ENCODE peak calls at places on chromosomes 7 and 10, in seven cellular contexts. W is GM12864, C is epithelial cell of proximal tubule, M is foreskin fibroblast, I is lower lobe of right lung, U is AG09309, P is brain microvascular endothelial cell. K is an unnamed sample.

GRCh38 chr10:31602541-31603244 is 283.7 kb downstream of the ZEB1 start:
- DNase-seq in M (peak; percentile 91), U (peak; percentile 64), W (no peak), P (peak; percentile 60), I (peak; percentile 63), C (no peak), K (peak; percentile 91)

GRCh38 chr10:48461623-48462481 is 143.0 kb downstream of the ARHGAP22 start:
- DNase-seq in M (no peak), I (no peak), W (no peak), C (no peak), P (no peak), U (no peak), K (no peak)

GRCh38 chr7:142300689-142301088 is 42.8 kb upstream of the PRSS58 start:
- DNase-seq in M (no peak), W (no peak), U (no peak), I (no peak), C (no peak), P (no peak), K (no peak)

GRCh38 chr7:111292026-111292430 is 201.1 kb downstream of the LRRN3 start:
- DNase-seq in W (no peak), U (peak; percentile 23), P (no peak), C (no peak), I (no peak), M (peak; percentile 36), K (peak; percentile 55)

GRCh38 chr7:56091591-56091990 is 1.2 kb downstream of the PHKG1 start:
- DNase-seq in I (no peak), C (no peak), U (no peak), M (peak; percentile 38), P (no peak), W (no peak), K (peak; percentile 63)

GRCh38 chr7:75756340-75757297 is 15.4 kb downstream of the CCL26 start:
- DNase-seq in M (peak; percentile 75), C (no peak), U (no peak), W (no peak), I (no peak), P (peak; percentile 62), K (peak; percentile 44)

GRCh38 chr7:2876031-2876862 is 32.1 kb upstream of the GNA12 start:
- DNase-seq in M (peak; percentile 31), P (peak; percentile 86), U (no peak), W (no peak), C (no peak), I (no peak), K (peak; percentile 71)

GRCh38 chr7:114021135-114021534 is 102.3 kb upstream of the PPP1R3A start:
- DNase-seq in W (no peak), I (no peak), M (peak; percentile 27), P (no peak), U (no peak), C (no peak), K (no peak)

GRCh38 chr10:17599089-17599488 is 18.1 kb downstream of the HACD1 start:
- DNase-seq in I (no peak), P (peak; percentile 52), U (no peak), M (peak; percentile 48), W (no peak), C (no peak), K (peak; percentile 27)

GRCh38 chr10:124025638-124026336 is 67.6 kb downstream of the CHST15 start:
- DNase-seq in W (no peak), C (no peak), M (peak; percentile 57), I (no peak), U (no peak), P (no peak), K (peak; percentile 24)

GRCh38 chr10:48493083-48493871 is 111.6 kb downstream of the ARHGAP22 start:
- DNase-seq in U (no peak), C (no peak), W (no peak), P (no peak), I (peak; percentile 71), M (no peak), K (peak; percentile 11)

GRCh38 chr10:29748109-29748650 is 113.4 kb upstream of the SVIL start:
- DNase-seq in W (no peak), I (no peak), C (no peak), P (no peak), M (peak; percentile 45), U (no peak), K (no peak)

GRCh38 chr7:96349572-96349971 is 27.7 kb upstream of the SLC25A13 start:
- DNase-seq in P (no peak), W (no peak), U (no peak), I (no peak), M (no peak), C (no peak), K (no peak)

GRCh38 chr7:99143853-99144672 is at the start of gene SMURF1:
- DNase-seq in U (no peak), I (peak; percentile 80), P (no peak), C (no peak), M (peak; percentile 85), W (peak; percentile 22), K (peak; percentile 57)
- TF ChIP-seq CTCF in U (no peak), I (no peak), P (no peak), C (no peak), M (no peak), W (no peak), K (peak; percentile 17)

GRCh38 chr10:850093-850492 is 81.4 kb downstream of the LARP4B start:
- DNase-seq in C (no peak), W (no peak), I (no peak), P (no peak), U (no peak), M (no peak), K (no peak)

GRCh38 chr10:855079-855478 is 76.4 kb downstream of the LARP4B start:
- DNase-seq in C (no peak), M (no peak), U (no peak), P (no peak), W (no peak), I (no peak), K (no peak)

GRCh38 chr10:853017-853416 is 78.5 kb downstream of the LARP4B start:
- DNase-seq in M (no peak), I (no peak), W (no peak), C (peak; percentile 25), P (no peak), U (no peak), K (no peak)

GRCh38 chr10:852386-852785 is 79.1 kb downstream of the LARP4B start:
- DNase-seq in M (no peak), U (no peak), W (no peak), C (no peak), P (no peak), I (no peak), K (no peak)

DNA sequence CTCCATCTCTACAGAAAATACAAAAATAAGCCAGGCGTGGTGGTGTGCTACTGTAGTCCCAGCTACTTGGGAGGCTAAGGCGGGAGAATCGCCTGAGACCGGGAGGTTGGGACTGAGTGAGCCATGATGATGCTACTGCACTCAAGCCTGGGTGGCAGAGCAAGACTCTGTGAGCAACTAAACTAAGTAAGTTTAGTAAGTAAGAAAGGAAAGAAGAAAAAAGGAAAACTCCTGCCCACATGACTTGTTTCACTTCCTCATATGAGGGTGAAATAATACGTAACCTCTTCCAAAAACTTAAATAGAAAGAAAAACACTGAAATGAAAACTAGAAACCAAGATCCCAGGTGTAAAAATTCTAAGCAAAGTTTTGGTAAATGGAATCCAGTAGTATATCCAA is 79.6 kb downstream of the LARP4B start:
- DNase-seq in U (no peak), P (no peak), M (no peak), I (no peak), W (peak; percentile 30), C (no peak), K (no peak)
- H3K4me3 ChIP-seq in U (no peak overlapping the region), P (no peak overlapping the region), M (no peak overlapping the region), I (no peak overlapping the region), W (no peak overlapping the region), C (no peak overlapping the region), K (no peak overlapping the region)

GRCh38 chr10:62082729-62083412 is 181.4 kb downstream of the ARID5B start:
- DNase-seq in C (no peak), M (peak; percentile 70), U (no peak), P (peak; percentile 49), I (no peak), W (peak; percentile 42), K (peak; percentile 66)

GRCh38 chr10:62082270-62082669 is 180.8 kb downstream of the ARID5B start:
- DNase-seq in U (no peak), W (no peak), C (no peak), P (no peak), M (no peak), I (no peak), K (no peak)

GRCh38 chr10:62079885-62080559 is 178.5 kb downstream of the ARID5B start:
- DNase-seq in M (no peak), P (no peak), U (no peak), C (no peak), I (no peak), W (peak; percentile 77), K (no peak)

GRCh38 chr10:62080905-62081304 is 179.4 kb downstream of the ARID5B start:
- DNase-seq in I (no peak), C (no peak), P (no peak), W (no peak), M (no peak), U (no peak), K (no peak)

GRCh38 chr10:62081322-62081945 is 179.9 kb downstream of the ARID5B start:
- DNase-seq in M (no peak), W (no peak), U (no peak), C (no peak), I (no peak), P (no peak), K (peak; percentile 63)
- TF ChIP-seq CTCF in M (no peak), W (no peak), U (no peak), C (no peak), I (no peak), P (no peak), K (no peak)

DNA sequence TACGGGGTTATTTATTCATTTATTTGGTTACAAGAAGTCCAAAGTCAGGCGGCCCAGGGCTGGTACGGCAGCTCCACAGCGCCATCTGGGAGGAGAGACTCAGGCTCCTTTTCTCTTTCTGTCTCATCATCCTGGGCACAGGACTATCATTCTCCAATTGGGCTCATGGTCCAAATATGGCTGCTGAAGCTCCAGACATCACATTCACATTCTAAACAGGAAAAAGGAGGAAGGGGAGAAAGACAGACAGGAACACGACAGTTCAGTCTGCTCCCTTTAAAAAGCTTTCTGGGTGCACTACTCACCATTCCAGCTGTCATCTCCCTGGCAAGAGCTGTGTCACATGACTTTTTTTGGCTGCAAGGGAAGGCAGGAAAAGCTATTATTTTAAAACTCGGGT is 74.4 kb upstream of the PDZD8 start:
- DNase-seq in C (no peak), M (peak; percentile 38), U (no peak), I (no peak), P (no peak), W (no peak), K (no peak)
- H3K4me3 ChIP-seq in C (no peak overlapping the region), M (no peak overlapping the region), U (no peak overlapping the region), I (no peak overlapping the region), P (no peak overlapping the region), W (no peak overlapping the region), K (no peak overlapping the region)

GRCh38 chr7:151113344-151114150 is 27.3 kb downstream of the AGAP3 start:
- DNase-seq in I (peak; percentile 75), W (no peak), P (peak; percentile 66), U (peak; percentile 35), M (peak; percentile 49), C (peak; percentile 22), K (peak; percentile 65)
- TF ChIP-seq CTCF in I (no peak), W (no peak), P (peak; percentile 31), U (peak; percentile 15), M (no peak), C (no peak), K (no peak)

DNA sequence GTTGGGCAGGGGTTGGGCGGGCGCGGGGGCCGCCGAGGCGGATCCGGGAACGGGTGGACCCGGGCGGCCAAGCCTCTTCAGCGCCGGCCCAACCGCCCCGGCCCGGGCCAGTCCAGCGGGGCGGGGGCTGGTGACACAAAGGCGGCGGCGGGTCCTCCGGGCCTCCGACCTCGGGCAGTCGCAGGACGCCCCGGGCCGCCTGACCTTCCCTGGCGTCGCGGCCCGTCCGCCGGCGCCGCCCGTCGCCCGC is 54.2 kb downstream of the METTL2B start:
- DNase-seq in M (no peak), W (no peak), P (no peak), I (no peak), U (no peak), C (no peak), K (no peak)
- H3K4me3 ChIP-seq in M (peak overlapping the region; percentile 49), W (peak overlapping the region; percentile 89), P (peak overlapping the region; percentile 76), I (peak overlapping the region; percentile 68), U (peak overlapping the region; percentile 64), C (peak overlapping the region; percentile 81), K (peak overlapping the region; percentile 76)